ENCODE peak calls at places on chromosomes 1 and 21, in nine cellular contexts. J is spleen, C is adrenal gland, F is heart left ventricle, A is lower leg skin, P is ovary, Q is right lobe of liver, X is NB4, I is H54. B is an unnamed sample.

GRCh38 chr1:27157194-27157593 is 2.3 kb upstream of the SLC9A1 start:
- DNase-seq in J (no peak), C (no peak), F (no peak), A (no peak), P (no peak), Q (no peak), X (no peak), I (no peak), B (no peak)

GRCh38 chr1:46516140-46516539 is 26.5 kb downstream of the DMBX1 start:
- DNase-seq in J (peak), C (no peak), F (no peak), A (no peak), P (no peak), Q (no peak), X (no peak), I (no peak), B (no peak)

GRCh38 chr1:243542726-243543415 is 287.0 kb downstream of the SDCCAG8 start:
- DNase-seq in J (no peak), C (no peak), F (no peak), A (no peak), P (no peak), Q (no peak), X (no peak), I (no peak), B (no peak)

GRCh38 chr1:8121261-8122159 is 95.4 kb upstream of the ERRFI1 start:
- DNase-seq in J (no peak), C (peak), F (no peak), A (no peak), P (peak), Q (peak), X (peak), I (peak), B (peak)

GRCh38 chr1:244792188-244792850 is 43.1 kb upstream of the COX20 start:
- DNase-seq in J (no peak), C (no peak), F (no peak), A (no peak), P (peak), Q (no peak), X (no peak), I (no peak), B (no peak)

GRCh38 chr1:54800899-54801759 is at the start of gene TTC22:
- DNase-seq in J (peak), C (peak), F (no peak), A (peak), P (peak), Q (peak), X (peak), I (no peak), B (peak)

GRCh38 chr1:109802136-109802900 is 38.6 kb upstream of the EPS8L3 start:
- DNase-seq in J (no peak), C (no peak), F (peak), A (peak), P (peak), Q (peak), X (no peak), I (no peak), B (no peak)

GRCh38 chr1:119703666-119704450 is 7.9 kb upstream of the PHGDH start:
- DNase-seq in J (no peak), C (no peak), F (no peak), A (no peak), P (no peak), Q (no peak), X (no peak), I (no peak), B (no peak)

GRCh38 chr1:243315455-243315854 is 59.6 kb downstream of the SDCCAG8 start:
- DNase-seq in J (no peak), C (no peak), F (no peak), A (no peak), P (no peak), Q (no peak), X (no peak), I (no peak), B (no peak)

GRCh38 chr1:93608188-93609109 is 73.2 kb downstream of the BCAR3 start:
- DNase-seq in J (no peak), C (no peak), F (peak), A (peak), P (no peak), Q (no peak), X (no peak), I (no peak), B (no peak)

GRCh38 chr21:19713324-19713723 is 1284.9 kb upstream of the NCAM2 start:
- DNase-seq in J (no peak), C (no peak), F (no peak), A (no peak), P (no peak), Q (no peak), X (no peak), I (no peak), B (no peak)

GRCh38 chr1:234611799-234612351 is 1.9 kb upstream of the IRF2BP2 start:
- DNase-seq in J (peak), C (peak), F (peak), A (peak), P (peak), Q (peak), X (peak), I (no peak), B (no peak)

GRCh38 chr1:157021688-157022087 is 23.9 kb downstream of the ARHGEF11 start:
- DNase-seq in J (no peak), C (no peak), F (no peak), A (no peak), P (no peak), Q (no peak), X (no peak), I (no peak), B (no peak)

GRCh38 chr1:10210841-10211804 is 753 bp downstream of the KIF1B start:
- DNase-seq in J (peak), C (peak), F (peak), A (peak), P (peak), Q (peak), X (peak), I (peak), B (peak)

GRCh38 chr1:55747285-55747890 is 532.2 kb upstream of the USP24 start:
- DNase-seq in J (no peak), C (no peak), F (peak), A (no peak), P (no peak), Q (no peak), X (no peak), I (no peak), B (no peak)

GRCh38 chr1:238642231-238642630 is 744.1 kb upstream of the CHRM3 start:
- DNase-seq in J (no peak), C (no peak), F (no peak), A (no peak), P (no peak), Q (no peak), X (no peak), I (no peak), B (no peak)

GRCh38 chr1:228021526-228022030 is 14.8 kb downstream of the WNT3A start:
- DNase-seq in J (peak), C (no peak), F (no peak), A (peak), P (peak), Q (peak), X (no peak), I (no peak), B (no peak)

GRCh38 chr1:40625076-40625475 is 40.4 kb downstream of the RIMS3 start:
- DNase-seq in J (no peak), C (peak), F (peak), A (peak), P (no peak), Q (peak), X (peak), I (no peak), B (no peak)

GRCh38 chr1:17802164-17802563 is 47.0 kb downstream of the ACTL8 start:
- DNase-seq in J (no peak), C (no peak), F (no peak), A (peak), P (no peak), Q (no peak), X (no peak), I (no peak), B (no peak)

GRCh38 chr1:25747046-25747705 is 52.8 kb upstream of the SELENON start:
- DNase-seq in J (no peak), C (no peak), F (no peak), A (no peak), P (no peak), Q (no peak), X (no peak), I (no peak), B (no peak)

GRCh38 chr1:161791889-161792655 is 26.0 kb downstream of the ATF6 start:
- DNase-seq in J (no peak), C (no peak), F (no peak), A (no peak), P (no peak), Q (no peak), X (no peak), I (no peak), B (no peak)

GRCh38 chr1:86846166-86846647 is 67.7 kb downstream of the SELENOF start:
- DNase-seq in J (no peak), C (peak), F (no peak), A (no peak), P (no peak), Q (no peak), X (peak), I (peak), B (no peak)

GRCh38 chr1:53277326-53277725 is 39.0 kb upstream of the MAGOH start:
- DNase-seq in J (peak), C (no peak), F (no peak), A (no peak), P (no peak), Q (no peak), X (no peak), I (no peak), B (no peak)

GRCh38 chr1:209554761-209555611 is 28.5 kb upstream of the CAMK1G start:
- DNase-seq in J (no peak), C (no peak), F (no peak), A (no peak), P (no peak), Q (no peak), X (peak), I (no peak), B (no peak)

GRCh38 chr1:108719654-108720435 is 7.1 kb downstream of the FNDC7 start:
- DNase-seq in J (no peak), C (peak), F (no peak), A (no peak), P (no peak), Q (no peak), X (peak), I (peak), B (no peak)

GRCh38 chr1:67726224-67726623 is 41.2 kb downstream of the GADD45A start:
- DNase-seq in J (no peak), C (no peak), F (no peak), A (no peak), P (no peak), Q (no peak), X (no peak), I (no peak), B (no peak)

GRCh38 chr21:45983981-45984551 is 2.5 kb downstream of the COL6A1 start:
- DNase-seq in J (peak), C (no peak), F (peak), A (peak), P (peak), Q (peak), X (no peak), I (no peak), B (no peak)

GRCh38 chr1:65067491-65068201 is 80.4 kb upstream of the AK4 start:
- DNase-seq in J (peak), C (peak), F (peak), A (peak), P (peak), Q (peak), X (peak), I (peak), B (peak)

GRCh38 chr1:177897601-177898376 is 72.1 kb downstream of the SEC16B start:
- DNase-seq in J (no peak), C (no peak), F (no peak), A (no peak), P (no peak), Q (no peak), X (no peak), I (no peak), B (no peak)

GRCh38 chr1:18111605-18112297 is 4.2 kb downstream of the IGSF21 start:
- DNase-seq in J (peak), C (no peak), F (no peak), A (no peak), P (no peak), Q (no peak), X (no peak), I (no peak), B (no peak)

GRCh38 chr1:51583532-51583931 is 33.4 kb upstream of the OSBPL9 start:
- DNase-seq in J (no peak), C (peak), F (peak), A (peak), P (peak), Q (no peak), X (no peak), I (peak), B (peak)

GRCh38 chr1:111511362-111511761 is 7.9 kb upstream of the ADORA3 start:
- DNase-seq in J (no peak), C (no peak), F (no peak), A (no peak), P (no peak), Q (no peak), X (no peak), I (no peak), B (no peak)

GRCh38 chr1:245416771-245417170 is 262.0 kb downstream of the KIF26B start:
- DNase-seq in J (no peak), C (no peak), F (no peak), A (no peak), P (no peak), Q (no peak), X (no peak), I (no peak), B (no peak)

GRCh38 chr1:92484171-92484471 is 2.6 kb downstream of the GFI1 start:
- DNase-seq in J (peak), C (no peak), F (no peak), A (no peak), P (no peak), Q (peak), X (no peak), I (no peak), B (no peak)

DNA sequence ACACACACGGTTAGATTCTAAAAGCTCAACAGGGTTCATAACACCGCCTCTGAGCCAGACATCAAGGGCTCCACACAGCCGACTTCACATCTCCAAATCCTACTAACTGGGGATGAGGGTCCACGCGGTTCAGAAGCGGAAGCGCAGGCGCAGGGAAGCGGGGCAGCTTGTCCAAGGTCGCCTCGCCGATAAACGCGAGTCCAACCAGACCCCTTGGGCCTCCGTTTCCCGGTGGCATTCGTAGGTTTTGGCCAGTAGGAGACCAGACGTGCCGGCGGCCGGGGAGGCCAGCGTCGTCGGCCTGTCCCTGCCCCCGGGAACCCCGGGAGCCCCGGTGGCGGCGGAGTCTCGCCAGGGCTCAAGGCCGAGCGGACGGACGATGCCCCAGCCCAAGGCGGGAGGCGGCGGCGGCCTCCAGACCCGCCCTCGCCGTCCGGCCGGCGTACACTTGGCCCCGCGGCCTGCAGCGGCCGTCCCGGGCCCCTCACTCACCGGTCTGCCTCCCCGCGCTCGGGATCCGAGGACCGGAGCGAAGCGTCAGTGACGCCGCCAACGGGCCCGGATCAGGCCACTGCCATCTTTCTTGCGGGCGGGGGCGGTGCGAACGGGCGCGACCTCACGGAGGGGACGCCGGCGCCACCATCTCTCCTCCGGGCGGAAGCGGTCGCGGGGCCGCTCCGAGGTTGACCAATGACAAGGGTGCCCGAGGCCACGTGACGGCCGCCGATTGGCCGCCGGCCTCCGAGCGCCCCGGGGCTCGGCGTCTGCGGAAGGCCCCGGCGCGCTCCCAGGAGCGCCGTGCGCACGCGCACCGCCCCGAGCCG is at the start of gene SDF4:
- DNase-seq in J (peak), C (peak), F (peak), A (peak), P (peak), Q (peak), X (peak), I (peak), B (peak)
- TF ChIP-seq POLR2A in J (no peak), C (peak), F (no peak), A (no peak), P (peak), Q (peak), X (peak), I (peak), B (peak)

DNA sequence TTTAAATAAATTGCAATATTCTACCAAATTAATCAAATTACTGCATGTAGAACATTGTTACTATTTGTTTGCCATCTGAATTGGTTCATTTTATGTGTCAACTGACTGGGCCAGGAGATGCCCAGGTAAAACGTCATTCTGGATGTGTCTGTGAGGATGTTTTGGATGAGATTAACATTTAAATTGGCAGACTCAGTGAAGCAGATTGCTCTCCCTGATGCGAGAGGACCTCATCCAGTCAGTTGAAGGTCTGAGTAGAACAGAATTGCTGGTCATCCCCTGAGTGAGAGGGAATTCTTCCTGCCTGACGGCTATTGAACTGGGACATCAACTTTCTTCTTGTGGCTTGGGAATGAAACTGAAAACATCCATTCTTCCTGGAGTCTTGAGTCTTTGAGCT is 122.0 kb upstream of the GREM2 start:
- DNase-seq in J (no peak), C (no peak), F (no peak), A (no peak), P (no peak), Q (no peak), X (no peak), I (no peak), B (no peak)
- TF ChIP-seq POLR2A in J (no peak), C (no peak), F (no peak), A (no peak), P (no peak), Q (no peak), X (no peak), I (no peak), B (no peak)

DNA sequence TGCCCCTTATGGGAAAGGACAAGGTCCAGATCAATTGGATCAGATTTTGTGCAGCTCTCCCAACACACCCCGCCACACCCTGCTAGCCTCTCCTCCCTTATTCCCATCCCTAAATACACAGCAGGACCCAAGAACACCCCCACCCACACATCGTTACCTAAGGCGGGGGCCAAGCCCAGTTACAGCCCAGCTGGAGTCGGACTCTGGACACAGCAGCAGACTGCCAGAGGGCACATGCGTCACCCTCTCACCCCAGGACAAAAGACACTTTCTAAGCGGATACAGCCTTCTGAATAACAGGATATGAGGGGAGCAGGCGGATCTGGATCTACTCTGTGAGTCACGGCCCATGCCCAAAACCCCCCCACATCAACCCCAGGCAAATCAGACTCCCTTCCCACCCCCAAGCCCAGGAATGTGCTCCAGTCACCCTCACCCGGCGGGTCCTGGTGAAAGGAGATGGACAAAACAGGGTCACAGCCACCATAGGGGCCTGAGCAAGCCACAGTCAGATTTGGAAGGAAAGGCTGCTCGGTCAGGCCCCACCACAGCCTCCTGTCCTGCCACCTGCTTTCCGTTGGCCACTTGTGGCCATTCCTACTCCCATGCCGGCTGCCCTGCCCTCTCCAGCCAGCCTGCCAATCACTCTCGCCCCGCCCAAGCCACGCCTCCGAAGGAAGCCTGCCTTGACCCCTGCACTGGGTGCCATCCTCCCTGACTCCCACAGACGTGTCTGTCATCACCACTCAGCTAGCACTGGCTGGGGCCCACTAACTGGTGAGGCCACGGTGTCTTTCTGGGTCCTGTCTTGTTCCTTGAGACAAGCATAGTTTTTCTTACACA is 4.0 kb downstream of the S100A16 start:
- DNase-seq in J (peak), C (peak), F (peak), A (peak), P (peak), Q (peak), X (peak), I (peak), B (no peak)
- TF ChIP-seq POLR2A in J (no peak), C (no peak), F (no peak), A (no peak), P (no peak), Q (peak), X (no peak), I (peak), B (no peak)

GRCh38 chr1:150576367-150576711 is 3.1 kb downstream of the MCL1 start:
- DNase-seq in J (no peak), C (no peak), F (no peak), A (no peak), P (no peak), Q (no peak), X (no peak), I (no peak), B (no peak)
- TF ChIP-seq POLR2A in J (no peak), C (peak), F (no peak), A (no peak), P (no peak), Q (no peak), X (no peak), I (no peak), B (no peak)

GRCh38 chr1:116557323-116557878 is 13.4 kb downstream of the CD58 start:
- DNase-seq in J (no peak), C (no peak), F (no peak), A (no peak), P (no peak), Q (no peak), X (no peak), I (no peak), B (no peak)
- TF ChIP-seq POLR2A in J (no peak), C (no peak), F (no peak), A (no peak), P (no peak), Q (no peak), X (no peak), I (no peak), B (no peak)

GRCh38 chr1:183472488-183473285 is at the start of gene SMG7:
- DNase-seq in J (peak), C (peak), F (peak), A (peak), P (no peak), Q (peak), X (peak), I (peak), B (peak)
- TF ChIP-seq POLR2A in J (no peak), C (no peak), F (no peak), A (no peak), P (no peak), Q (no peak), X (no peak), I (peak), B (peak)

GRCh38 chr1:247007511-247008405 is at the start of gene ZNF695:
- DNase-seq in J (peak), C (peak), F (peak), A (peak), P (peak), Q (peak), X (peak), I (peak), B (peak)
- TF ChIP-seq POLR2A in J (no peak), C (no peak), F (no peak), A (no peak), P (no peak), Q (no peak), X (peak), I (peak), B (no peak)

B was measured in prostate gland.